ENCODE peak calls at places on chromosomes 11 and 22, in four cellular contexts. L is GM23248, I is IMR-90, V is NT2/D1. Q is an unnamed sample.

GRCh38 chr11:131916633-131917032 is 546.2 kb downstream of the NTM start:
- DNase-seq in L (no peak), I (peak), V (no peak), Q (no peak)

GRCh38 chr22:40176921-40177737 is 596 bp upstream of the TNRC6B start:
- DNase-seq in L (peak), I (peak), V (peak), Q (peak)

GRCh38 chr11:35524780-35525179 is 636 bp downstream of the PAMR1 start:
- DNase-seq in L (peak), I (peak), V (no peak), Q (no peak)

GRCh38 chr11:77090046-77090372 is 12.6 kb upstream of the OMP start:
- DNase-seq in L (no peak), I (no peak), V (no peak), Q (no peak)

GRCh38 chr11:2143652-2144548 is 4.7 kb upstream of the IGF2 start:
- DNase-seq in L (no peak), I (no peak), V (no peak), Q (peak)

GRCh38 chr22:44983878-44984482 is 25.8 kb downstream of the PHF21B start:
- DNase-seq in L (no peak), I (no peak), V (no peak), Q (no peak)

GRCh38 chr11:73412308-73412707 is 36.1 kb downstream of the RELT start:
- DNase-seq in L (no peak), I (no peak), V (no peak), Q (no peak)

GRCh38 chr11:86034710-86035109 is 34.2 kb downstream of the PICALM start:
- DNase-seq in L (no peak), I (no peak), V (no peak), Q (no peak)

GRCh38 chr11:73390601-73391565 is 14.7 kb downstream of the RELT start:
- DNase-seq in L (no peak), I (no peak), V (no peak), Q (no peak)

GRCh38 chr11:128058580-128059208 is 528.7 kb downstream of the ETS1 start:
- DNase-seq in L (no peak), I (no peak), V (no peak), Q (no peak)

GRCh38 chr22:30277547-30278344 is 11.1 kb upstream of the OSM start:
- DNase-seq in L (peak), I (peak), V (no peak), Q (peak)

GRCh38 chr11:8871283-8871775 is 39.7 kb upstream of the AKIP1 start:
- DNase-seq in L (peak), I (peak), V (peak), Q (peak)

GRCh38 chr11:106178361-106178760 is 100.9 kb downstream of the AASDHPPT start:
- DNase-seq in L (peak), I (no peak), V (no peak), Q (no peak)

GRCh38 chr11:95084509-95084908 is 5.1 kb upstream of the ENDOD1 start:
- DNase-seq in L (peak), I (peak), V (no peak), Q (no peak)

GRCh38 chr11:9689721-9690120 is 25.8 kb downstream of the SWAP70 start:
- DNase-seq in L (peak), I (no peak), V (no peak), Q (peak)

GRCh38 chr22:46047226-46047625 is 70.3 kb upstream of the WNT7B start:
- DNase-seq in L (no peak), I (no peak), V (no peak), Q (no peak)

GRCh38 chr11:13354335-13354734 is 76.7 kb downstream of the BMAL1 start:
- DNase-seq in L (peak), I (peak), V (peak), Q (peak)

GRCh38 chr11:27217948-27218410 is 145.0 kb downstream of the CCDC34 start:
- DNase-seq in L (peak), I (peak), V (no peak), Q (no peak)

GRCh38 chr22:41562461-41562860 is 1.7 kb downstream of the CSDC2 start:
- DNase-seq in L (no peak), I (no peak), V (no peak), Q (no peak)

GRCh38 chr11:2578934-2579280 is 120.9 kb downstream of the KCNQ1OT1 start:
- DNase-seq in L (no peak), I (no peak), V (no peak), Q (no peak)

GRCh38 chr11:132721526-132721925 is 810.8 kb downstream of the OPCML start:
- DNase-seq in L (no peak), I (no peak), V (no peak), Q (no peak)

GRCh38 chr22:36439481-36440271 is 41.8 kb downstream of the TXN2 start:
- DNase-seq in L (peak), I (peak), V (no peak), Q (no peak)

GRCh38 chr22:30876925-30877553 is 91.5 kb downstream of the MORC2 start:
- DNase-seq in L (peak), I (peak), V (no peak), Q (no peak)

GRCh38 chr11:65316979-65317786 is 2.5 kb downstream of the CDC42EP2 start:
- DNase-seq in L (peak), I (peak), V (no peak), Q (peak)

GRCh38 chr11:20337526-20338154 is 25.9 kb upstream of the HTATIP2 start:
- DNase-seq in L (peak), I (peak), V (no peak), Q (peak)

GRCh38 chr11:77063861-77064260 is 2.9 kb upstream of the CAPN5 start:
- DNase-seq in L (no peak), I (no peak), V (no peak), Q (no peak)

GRCh38 chr11:66317766-66318575 is 1.1 kb upstream of the CD248 start:
- DNase-seq in L (peak), I (peak), V (no peak), Q (peak)

GRCh38 chr11:534592-535518 is 521 bp downstream of the HRAS start:
- DNase-seq in L (peak), I (no peak), V (no peak), Q (peak)

GRCh38 chr11:10778217-10778970 is 27.3 kb downstream of the CTR9 start:
- DNase-seq in L (peak), I (peak), V (no peak), Q (no peak)

GRCh38 chr11:61028135-61028729 is 56.8 kb downstream of the CD6 start:
- DNase-seq in L (no peak), I (no peak), V (no peak), Q (no peak)
- H3K9ac ChIP-seq in L (no peak), I (no peak), V (no peak), Q (no peak)

GRCh38 chr11:130897262-130898182 is 18.8 kb downstream of the SNX19 start:
- DNase-seq in L (peak), I (peak), V (no peak), Q (no peak)
- H3K4me3 ChIP-seq in L (peak), I (peak), V (no peak), Q (no peak)

GRCh38 chr22:17436981-17437410 is 67.7 kb downstream of the CECR2 start:
- DNase-seq in L (no peak), I (no peak), V (no peak), Q (peak)
- H3K9ac ChIP-seq in L (no peak), I (no peak), V (no peak), Q (no peak)

GRCh38 chr22:50269573-50270301 is 443 bp downstream of the MAPK11 start:
- DNase-seq in L (peak), I (peak), V (no peak), Q (no peak)
- H3K4me3 ChIP-seq in L (peak), I (peak), V (no peak), Q (peak)

GRCh38 chr22:42933783-42934144 is 76.7 kb upstream of the ARFGAP3 start:
- DNase-seq in L (peak), I (peak), V (no peak), Q (no peak)
- H3K9ac ChIP-seq in L (peak), I (no peak), V (no peak), Q (no peak)

GRCh38 chr22:18024956-18025720 is 777 bp upstream of the MICAL3 start:
- DNase-seq in L (no peak), I (no peak), V (no peak), Q (no peak)
- H3K4me3 ChIP-seq in L (peak), I (no peak), V (peak), Q (peak)

DNA sequence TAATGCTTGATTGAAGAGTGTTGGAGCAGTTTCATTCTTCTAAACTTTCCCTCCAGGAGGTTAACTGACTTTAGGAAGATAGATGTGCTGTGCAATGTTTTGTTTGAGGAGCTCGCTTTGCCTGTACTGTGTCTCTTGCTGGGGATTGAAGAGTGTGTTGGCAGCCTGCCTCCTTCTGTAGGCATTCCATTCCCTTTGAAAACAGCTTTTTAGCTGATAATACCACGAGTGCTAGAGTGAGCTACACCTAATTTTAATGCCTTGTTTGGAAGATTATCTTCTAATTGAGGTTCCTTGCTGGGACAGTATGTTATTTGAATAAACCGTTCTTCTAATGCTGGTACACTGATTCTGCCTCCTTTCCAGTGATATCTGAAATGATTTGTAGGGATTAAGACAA is 7.2 kb downstream of the DDX10 start:
- DNase-seq in L (peak), I (peak), V (no peak), Q (peak)
- H3K9ac ChIP-seq in L (no peak), I (no peak), V (no peak), Q (no peak)

DNA sequence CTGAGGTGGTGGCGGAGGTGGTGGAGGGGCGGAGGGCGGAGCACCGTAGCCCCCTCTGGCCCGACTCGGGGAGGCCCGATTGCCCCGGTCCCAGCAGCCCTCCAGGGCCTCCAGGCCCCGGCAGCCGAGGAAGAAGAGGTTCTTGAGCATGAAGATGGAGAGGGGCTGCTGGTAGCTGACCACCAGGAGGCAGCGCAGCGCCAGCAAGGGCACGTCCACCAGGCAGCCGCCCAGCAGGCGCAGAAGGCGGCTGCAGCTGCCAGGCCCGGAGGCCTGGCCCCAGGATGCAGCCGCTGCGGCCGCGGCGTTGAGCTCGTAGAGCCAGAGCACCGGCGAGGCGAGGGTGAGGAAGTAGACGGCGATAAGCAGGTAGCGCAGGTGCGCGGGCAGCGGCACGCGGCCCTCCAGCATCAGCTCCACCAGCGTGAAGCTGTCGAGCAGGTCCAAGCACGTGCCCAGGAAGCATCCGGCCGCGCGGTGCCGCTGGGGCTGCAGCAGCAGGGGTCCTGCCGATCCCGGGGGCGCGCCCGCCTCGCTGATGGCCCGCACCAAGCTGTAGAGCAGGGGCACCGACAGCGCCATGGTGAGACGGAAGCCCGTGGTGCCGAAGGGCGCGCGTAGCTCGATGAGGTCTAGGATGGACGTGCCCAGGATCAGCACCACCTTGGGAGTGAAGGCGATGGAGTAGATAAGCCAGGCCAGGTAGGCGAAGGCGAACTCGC is 1.5 kb downstream of the TMEM121B start:
- DNase-seq in L (peak), I (no peak), V (no peak), Q (peak)
- H3K4me3 ChIP-seq in L (no peak), I (no peak), V (no peak), Q (no peak)

GRCh38 chr22:37657590-37658132 is 862 bp upstream of the PDXP start:
- DNase-seq in L (peak), I (peak), V (no peak), Q (peak)
- H3K9ac ChIP-seq in L (peak), I (peak), V (peak), Q (no peak)

GRCh38 chr22:37731804-37732471 is 35.1 kb downstream of the TRIOBP start:
- DNase-seq in L (no peak), I (no peak), V (no peak), Q (no peak)

GRCh38 chr22:37725551-37726239 is 28.8 kb downstream of the TRIOBP start:
- DNase-seq in L (no peak), I (no peak), V (no peak), Q (no peak)

GRCh38 chr22:37728620-37729019 is 31.8 kb downstream of the TRIOBP start:
- DNase-seq in L (no peak), I (no peak), V (no peak), Q (no peak)

GRCh38 chr22:37726240-37726887 is 29.5 kb downstream of the TRIOBP start:
- DNase-seq in L (peak), I (peak), V (no peak), Q (no peak)
- H3K4me3 ChIP-seq in L (no peak), I (no peak), V (no peak), Q (no peak)